ENCODE peak calls at places on chromosome 17, in six cellular contexts. P is epithelial cell of esophagus, S is right lobe of liver, E is left ventricle myocardium inferior, X is cardiac fibroblast, Q is RWPE2. C is an unnamed sample.

GRCh38 chr17:16442594-16443389 is 27.4 kb downstream of the TRPV2 start:
- DNase-seq in P (no peak), S (no peak), E (no peak), X (peak), Q (no peak), C (no peak)

GRCh38 chr17:45851464-45851863 is 6.8 kb downstream of the SPPL2C start:
- DNase-seq in P (no peak), S (no peak), E (no peak), X (no peak), Q (peak), C (no peak)

GRCh38 chr17:37553357-37553966 is 55.8 kb downstream of the SYNRG start:
- DNase-seq in P (no peak), S (no peak), E (no peak), X (no peak), Q (no peak), C (no peak)

GRCh38 chr17:45294506-45294905 is 22.3 kb downstream of the MAP3K14 start:
- DNase-seq in P (no peak), S (peak), E (peak), X (peak), Q (no peak), C (peak)

GRCh38 chr17:78258323-78259229 is 27.1 kb downstream of the TMEM235 start:
- DNase-seq in P (no peak), S (no peak), E (peak), X (no peak), Q (peak), C (no peak)

GRCh38 chr17:36493956-36494355 is 7.5 kb downstream of the ZNHIT3 start:
- DNase-seq in P (no peak), S (no peak), E (no peak), X (no peak), Q (no peak), C (no peak)

GRCh38 chr17:39813631-39814030 is 50.5 kb downstream of the IKZF3 start:
- DNase-seq in P (no peak), S (no peak), E (no peak), X (no peak), Q (no peak), C (no peak)

GRCh38 chr17:46738544-46738943 is 79.9 kb downstream of the WNT3 start:
- DNase-seq in P (no peak), S (no peak), E (no peak), X (no peak), Q (no peak), C (no peak)

GRCh38 chr17:29682987-29683386 is 60.3 kb upstream of the CORO6 start:
- DNase-seq in P (no peak), S (no peak), E (no peak), X (no peak), Q (no peak), C (no peak)

GRCh38 chr17:17849147-17849820 is 12.5 kb upstream of the SREBF1 start:
- DNase-seq in P (no peak), S (peak), E (peak), X (peak), Q (no peak), C (no peak)

GRCh38 chr17:15453782-15454181 is 13.6 kb downstream of the CDRT4 start:
- DNase-seq in P (no peak), S (no peak), E (no peak), X (no peak), Q (no peak), C (no peak)

GRCh38 chr17:39027037-39027436 is 59.8 kb upstream of the FBXO47 start:
- DNase-seq in P (peak), S (peak), E (peak), X (peak), Q (no peak), C (no peak)

GRCh38 chr17:44871546-44871945 is 23.9 kb downstream of the HIGD1B start:
- DNase-seq in P (no peak), S (no peak), E (no peak), X (no peak), Q (no peak), C (no peak)

GRCh38 chr17:38742431-38743308 is 5.5 kb downstream of the PCGF2 start:
- DNase-seq in P (peak), S (peak), E (no peak), X (peak), Q (no peak), C (peak)

GRCh38 chr17:45090711-45091110 is 29.6 kb downstream of the NMT1 start:
- DNase-seq in P (no peak), S (no peak), E (no peak), X (no peak), Q (no peak), C (no peak)

GRCh38 chr17:72121164-72122001 is 563 bp downstream of the SOX9 start:
- DNase-seq in P (peak), S (peak), E (peak), X (peak), Q (peak), C (no peak)

GRCh38 chr17:38451030-38451839 is 23.0 kb downstream of the ARHGAP23 start:
- DNase-seq in P (peak), S (no peak), E (peak), X (peak), Q (peak), C (peak)

GRCh38 chr17:69478916-69479315 is 64.4 kb downstream of the MAP2K6 start:
- DNase-seq in P (no peak), S (no peak), E (no peak), X (no peak), Q (no peak), C (no peak)

GRCh38 chr17:45425125-45425983 is 7.3 kb downstream of the ARHGAP27 start:
- DNase-seq in P (peak), S (peak), E (peak), X (peak), Q (peak), C (peak)

GRCh38 chr17:13272296-13272695 is 254.5 kb upstream of the ELAC2 start:
- DNase-seq in P (no peak), S (no peak), E (no peak), X (no peak), Q (no peak), C (no peak)

GRCh38 chr17:68514809-68515208 is 2.6 kb downstream of the PRKAR1A start:
- DNase-seq in P (peak), S (no peak), E (no peak), X (peak), Q (no peak), C (no peak)

DNA sequence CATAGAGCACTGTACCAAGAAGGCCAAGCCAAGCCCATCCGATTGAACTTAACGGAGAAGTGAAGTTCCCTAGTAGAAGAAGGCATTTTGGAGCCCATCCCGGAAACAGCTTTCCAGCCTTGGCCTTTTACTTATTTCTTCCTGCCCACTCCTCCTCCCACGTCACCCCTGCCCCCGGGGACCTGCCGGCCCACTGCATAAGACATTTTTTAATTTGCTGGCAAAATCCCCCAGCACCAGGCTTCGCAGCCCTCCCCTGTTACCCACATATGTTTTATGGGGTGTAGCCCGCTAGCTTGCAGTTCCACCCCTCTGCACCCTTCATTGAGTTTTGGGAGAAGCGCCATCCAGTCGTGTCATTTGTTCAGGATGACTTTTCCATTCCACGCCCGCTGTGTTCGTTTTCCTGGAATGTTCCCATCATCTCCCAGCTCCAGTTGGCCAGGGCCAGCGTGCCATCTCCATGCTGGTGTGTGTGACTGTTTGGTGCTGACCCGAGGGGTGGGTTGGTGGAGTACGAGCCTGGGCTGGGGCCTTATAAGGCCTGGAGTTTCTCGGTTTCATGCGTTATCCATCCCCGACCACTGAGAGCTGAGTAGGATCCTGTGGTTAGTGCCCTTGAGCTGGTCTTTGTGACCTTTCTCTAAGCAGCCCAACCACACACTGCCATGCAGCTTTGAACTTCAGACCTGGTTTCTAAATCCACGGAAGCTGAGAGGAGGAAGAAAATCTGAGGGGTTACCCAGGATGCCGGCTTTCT is 20.0 kb upstream of the TBX2 start:
- DNase-seq in P (no peak), S (no peak), E (no peak), X (no peak), Q (no peak), C (no peak)
- TF ChIP-seq CTCF in P (no peak), S (no peak), E (no peak), X (no peak), Q (no peak), C (no peak)

GRCh38 chr17:54177606-54178308 is 355.0 kb downstream of the KIF2B start:
- DNase-seq in P (peak), S (no peak), E (no peak), X (no peak), Q (no peak), C (no peak)
- H3K4me3 ChIP-seq in P (no peak), S (no peak), E (no peak), X (no peak), Q (no peak), C (no peak)

GRCh38 chr17:50541916-50542688 is 4.9 kb upstream of the SPATA20 start:
- DNase-seq in P (peak), S (peak), E (peak), X (peak), Q (peak), C (no peak)
- TF ChIP-seq CTCF in P (no peak), S (no peak), E (peak), X (no peak), Q (peak), C (no peak)

DNA sequence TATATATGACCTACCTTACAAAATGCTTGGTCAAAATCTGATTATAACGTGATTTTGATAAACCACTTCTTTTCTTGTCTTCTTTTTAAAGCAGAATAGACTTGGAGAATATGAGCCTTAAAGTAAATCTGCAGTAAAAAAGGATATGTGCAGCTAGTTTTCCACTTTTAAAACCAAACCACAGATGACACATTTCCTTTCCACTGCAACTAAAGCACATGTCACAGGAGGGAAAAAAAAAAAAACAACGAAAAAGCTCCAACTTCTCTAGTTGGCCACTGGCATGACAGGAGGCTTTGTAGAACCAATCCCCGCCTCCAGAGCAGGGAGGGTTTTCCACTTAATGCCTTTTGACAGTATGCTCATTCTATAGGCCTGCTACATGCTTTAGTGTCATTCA is at the start of gene EVI2A:
- DNase-seq in P (peak), S (no peak), E (no peak), X (peak), Q (no peak), C (peak)
- H3K4me3 ChIP-seq in P (no peak), S (peak), E (peak), X (peak), Q (no peak), C (peak)

GRCh38 chr17:81125573-81126081 is 39.7 kb upstream of the PVALEF start:
- DNase-seq in P (no peak), S (no peak), E (no peak), X (peak), Q (no peak), C (no peak)

GRCh38 chr17:81121841-81122733 is 43.2 kb upstream of the PVALEF start:
- DNase-seq in P (no peak), S (no peak), E (no peak), X (no peak), Q (no peak), C (no peak)

GRCh38 chr17:81126281-81127132 is 38.8 kb upstream of the PVALEF start:
- DNase-seq in P (no peak), S (no peak), E (no peak), X (no peak), Q (no peak), C (no peak)

GRCh38 chr17:81123052-81124048 is 42.0 kb upstream of the PVALEF start:
- DNase-seq in P (no peak), S (no peak), E (no peak), X (no peak), Q (no peak), C (no peak)

DNA sequence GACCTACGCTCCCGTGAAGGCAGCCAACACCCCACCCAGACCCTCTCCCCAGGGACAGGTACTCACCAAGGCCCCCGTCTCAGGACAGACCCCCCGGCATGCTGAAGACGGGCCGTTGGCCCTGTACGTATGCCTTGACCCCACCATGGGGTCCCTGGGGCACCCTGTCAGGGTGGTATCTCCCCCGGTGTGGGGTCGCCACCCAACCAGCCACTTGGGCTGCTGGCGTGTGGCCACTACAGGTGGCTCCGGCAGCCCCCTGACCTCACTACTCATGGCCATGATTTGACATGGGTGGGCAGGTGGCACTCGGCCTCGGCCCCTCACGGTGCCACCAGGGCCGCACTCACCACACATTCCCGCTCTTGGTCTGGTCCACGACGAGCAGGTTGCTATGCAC is 40.9 kb upstream of the PVALEF start:
- DNase-seq in P (no peak), S (no peak), E (no peak), X (no peak), Q (no peak), C (no peak)
- TF ChIP-seq CTCF in P (no peak), S (no peak), E (no peak), X (no peak), Q (no peak), C (no peak)

GRCh38 chr17:48388955-48389764 is 40.9 kb downstream of the SKAP1 start:
- DNase-seq in P (no peak), S (no peak), E (no peak), X (no peak), Q (no peak), C (no peak)

GRCh38 chr17:48391460-48391859 is 38.6 kb downstream of the SKAP1 start:
- DNase-seq in P (no peak), S (no peak), E (no peak), X (no peak), Q (no peak), C (no peak)

GRCh38 chr17:48389903-48390302 is 40.1 kb downstream of the SKAP1 start:
- DNase-seq in P (no peak), S (no peak), E (no peak), X (no peak), Q (no peak), C (no peak)

GRCh38 chr17:48392836-48393235 is 37.2 kb downstream of the SKAP1 start:
- DNase-seq in P (no peak), S (no peak), E (no peak), X (peak), Q (no peak), C (no peak)

DNA sequence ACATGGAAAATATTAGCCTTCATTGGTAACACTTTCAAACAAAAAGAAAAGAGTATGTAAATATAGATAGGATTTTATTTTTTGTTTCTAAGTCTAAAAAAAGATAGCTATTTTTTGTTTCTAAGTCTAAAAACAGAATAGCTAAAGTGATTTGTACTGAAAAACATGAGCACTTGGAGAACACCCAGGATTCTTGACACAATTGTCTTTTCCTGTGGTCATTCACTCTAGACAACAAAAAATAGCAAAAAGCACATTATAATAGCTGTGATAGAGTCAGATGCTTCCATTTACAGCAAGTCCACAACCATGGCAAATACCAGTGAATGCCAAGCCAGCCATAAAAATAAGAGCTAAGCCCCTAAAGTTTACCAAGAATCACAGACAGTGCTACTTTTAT is 36.7 kb downstream of the SKAP1 start:
- DNase-seq in P (no peak), S (no peak), E (no peak), X (peak), Q (no peak), C (no peak)
- H3K4me3 ChIP-seq in P (no peak), S (no peak), E (no peak), X (no peak), Q (no peak), C (no peak)

DNA sequence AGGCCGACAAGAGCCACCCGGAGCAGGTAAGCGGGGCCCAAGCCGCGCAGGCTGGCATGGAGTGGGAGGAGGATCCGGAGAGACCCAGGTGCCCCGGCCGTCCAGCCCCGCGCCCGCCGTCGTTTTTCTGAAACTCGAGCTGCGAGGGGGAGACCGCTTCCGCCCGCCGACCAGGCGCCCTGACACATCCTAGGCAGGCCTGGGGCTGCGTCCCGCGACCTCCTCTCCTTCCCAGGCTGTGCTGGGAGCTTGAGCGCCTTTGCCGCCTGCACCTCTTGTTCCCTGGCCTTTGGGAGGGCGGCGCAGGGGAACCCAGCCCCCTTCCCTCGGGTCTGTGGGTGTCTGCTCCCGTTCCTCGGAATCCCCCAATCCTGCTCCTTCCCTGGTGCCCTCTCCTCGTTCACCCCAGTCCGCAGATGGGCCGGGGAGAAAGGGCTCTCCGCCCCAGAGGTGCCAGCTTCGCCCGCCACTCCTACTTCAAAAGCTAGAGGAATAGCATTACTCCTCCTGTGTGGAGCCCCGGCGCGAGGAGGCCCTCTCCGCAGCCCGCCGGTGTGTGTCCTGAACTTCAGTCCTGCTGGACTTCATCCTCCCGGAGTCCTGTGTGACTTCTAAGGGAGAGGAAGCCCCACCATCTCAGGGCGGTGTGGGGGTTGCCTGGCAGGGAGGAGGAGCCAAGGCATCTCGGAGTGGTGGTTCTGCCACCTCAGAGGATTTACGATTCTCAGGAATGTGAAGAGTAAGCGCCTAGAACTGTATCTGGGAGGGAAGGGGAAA is 1.0 kb downstream of the NHERF1 start:
- DNase-seq in P (peak), S (no peak), E (no peak), X (no peak), Q (no peak), C (no peak)
- TF ChIP-seq CTCF in P (no peak), S (no peak), E (peak), X (no peak), Q (no peak), C (no peak)

GRCh38 chr17:73492125-73492801 is 152.0 kb downstream of the SDK2 start:
- DNase-seq in P (no peak), S (no peak), E (no peak), X (no peak), Q (peak), C (no peak)
- H3K4me3 ChIP-seq in P (no peak), S (no peak), E (no peak), X (no peak), Q (no peak), C (no peak)

GRCh38 chr17:65434878-65435277 is 126.6 kb downstream of the AXIN2 start:
- DNase-seq in P (no peak), S (no peak), E (no peak), X (no peak), Q (no peak), C (no peak)
- TF ChIP-seq CTCF in P (no peak), S (no peak), E (no peak), X (no peak), Q (no peak), C (no peak)

DNA sequence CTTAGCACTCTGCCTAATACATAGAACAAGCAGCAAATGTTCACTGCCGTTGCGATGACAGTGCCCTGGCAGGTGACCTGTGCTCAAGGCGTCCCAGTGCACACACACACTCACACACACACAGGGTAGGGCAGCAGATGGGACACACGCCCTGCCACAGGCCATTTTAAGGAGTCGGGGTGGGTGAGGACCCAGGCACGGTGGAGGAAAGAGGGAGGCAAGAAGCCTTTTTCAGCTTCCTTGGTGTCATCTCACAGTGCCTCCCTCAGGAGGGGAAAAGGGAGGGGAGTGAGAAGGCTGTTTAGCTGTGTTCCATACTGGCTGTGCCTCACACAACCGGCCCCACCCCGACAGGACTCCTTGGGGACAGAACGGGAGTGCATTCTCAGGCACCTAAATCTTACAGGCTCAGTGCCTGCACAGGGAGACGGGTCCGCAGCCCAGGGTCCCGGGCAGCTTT is 1.5 kb downstream of the PITPNM3 start:
- DNase-seq in P (no peak), S (no peak), E (no peak), X (no peak), Q (no peak), C (no peak)
- H3K4me3 ChIP-seq in P (peak), S (peak), E (peak), X (no peak), Q (peak), C (no peak)

C was measured in astrocyte of the cerebellum.